ENCODE peak calls at places on chromosomes 7 and 10, in seven cellular contexts. R is HL-60; K is ascending aorta; O is Right ventricle myocardium superior; P is left ventricle myocardium inferior; B is CD8-positive, alpha-beta T cell; T is AG10803. U is an unnamed sample.

GRCh38 chr10:95767884-95768556 is 12.1 kb downstream of the ENTPD1 start:
- DNase-seq in P (peak; percentile 25), R (peak; percentile 49), T (peak; percentile 5), B (no peak), K (no peak), O (no peak), U (no peak)

GRCh38 chr10:72564596-72564995 is 61.3 kb downstream of the MICU1 start:
- DNase-seq in T (peak; percentile 93), B (no peak), O (no peak), K (no peak), P (no peak), R (peak; percentile 15), U (no peak)

GRCh38 chr10:13268841-13269240 is 31.0 kb downstream of the PHYH start:
- DNase-seq in P (no peak), T (no peak), K (no peak), O (no peak), B (no peak), R (no peak), U (no peak)

GRCh38 chr7:159014297-159015062 is 130.2 kb downstream of the VIPR2 start:
- DNase-seq in K (no peak), B (no peak), O (no peak), P (no peak), T (no peak), R (no peak), U (no peak)

GRCh38 chr10:126459032-126459831 is 71.0 kb upstream of the ADAM12 start:
- DNase-seq in K (no peak), T (peak; percentile 70), R (no peak), B (no peak), O (no peak), P (no peak), U (no peak)

GRCh38 chr10:102117391-102118159 is 2.6 kb downstream of the LDB1 start:
- DNase-seq in K (no peak), B (peak; percentile 79), R (peak; percentile 95), O (peak; percentile 92), P (peak; percentile 86), T (peak; percentile 83), U (peak; percentile 75)

GRCh38 chr10:70348228-70348850 is 34.1 kb downstream of the LRRC20 start:
- DNase-seq in P (no peak), T (peak; percentile 13), O (peak; percentile 54), K (no peak), B (peak; percentile 32), R (peak; percentile 47), U (no peak)

GRCh38 chr7:74612015-74612829 is 45.3 kb upstream of the GTF2I start:
- DNase-seq in B (no peak), P (no peak), R (peak; percentile 23), K (no peak), O (no peak), T (peak; percentile 28), U (no peak)

GRCh38 chr7:129103561-129104324 is 40.8 kb upstream of the TSPAN33 start:
- DNase-seq in R (no peak), P (no peak), K (no peak), B (no peak), T (no peak), O (no peak), U (no peak)

GRCh38 chr10:130875897-130876472 is 435.5 kb downstream of the TCERG1L start:
- DNase-seq in K (no peak), P (no peak), O (no peak), T (no peak), R (no peak), B (no peak), U (no peak)

GRCh38 chr10:112716924-112717348 is 233.1 kb upstream of the TCF7L2 start:
- DNase-seq in R (no peak), T (no peak), O (no peak), K (no peak), B (no peak), P (no peak), U (no peak)

GRCh38 chr7:42238709-42239395 is 1.8 kb upstream of the GLI3 start:
- DNase-seq in K (no peak), O (no peak), P (no peak), R (no peak), B (no peak), T (peak; percentile 70), U (no peak)

GRCh38 chr7:85833071-85833470 is 646.2 kb upstream of the SEMA3D start:
- DNase-seq in K (no peak), T (peak; percentile 83), B (no peak), P (no peak), R (no peak), O (no peak), U (no peak)

GRCh38 chr7:82036146-82036886 is 266.5 kb upstream of the HGF start:
- DNase-seq in T (peak; percentile 84), R (no peak), K (no peak), B (no peak), O (no peak), P (no peak), U (no peak)

GRCh38 chr7:69906309-69906995 is 308.2 kb downstream of the AUTS2 start:
- DNase-seq in P (no peak), O (no peak), T (peak; percentile 46), K (no peak), B (no peak), R (no peak), U (no peak)